ENCODE peak calls at places on chromosomes 4 and X, in ten cellular contexts. B is colonic mucosa, F is MM.1S, W is HFF-Myc, X is coronary artery, S is fibroblast of pulmonary artery, M is mammary epithelial cell, C is esophagus muscularis mucosa, J is AG04449, I is ovary. A is an unnamed sample.
A peak's percentile ranks its signal among the peaks of the same experiment; 100 is the strongest.

GRCh38 chrX:41692162-41692749 is 3.5 kb downstream of the GPR34 start:
- DNase-seq in B (no peak), F (no peak), W (no peak), X (no peak), S (peak; percentile 70), M (no peak), C (no peak), J (peak; percentile 63), I (no peak), A (peak; percentile 54)

GRCh38 chr4:151263455-151263854 is 13.5 kb upstream of the PRSS48 start:
- DNase-seq in B (no peak), F (no peak), W (no peak), X (no peak), S (no peak), M (no peak), C (no peak), J (no peak), I (no peak), A (no peak)

GRCh38 chrX:80282535-80282934 is 137.7 kb upstream of the TENT5D start:
- DNase-seq in B (no peak), F (no peak), W (no peak), X (no peak), S (no peak), M (no peak), C (no peak), J (no peak), I (no peak), A (no peak)

GRCh38 chr4:11105715-11106114 is 323.0 kb downstream of the HS3ST1 start:
- DNase-seq in B (no peak), F (no peak), W (no peak), X (no peak), S (no peak), M (no peak), C (no peak), J (no peak), I (no peak), A (no peak)

GRCh38 chrX:149199734-149200133 is 305.4 kb downstream of the IDS start:
- DNase-seq in B (no peak), F (no peak), W (no peak), X (no peak), S (no peak), M (no peak), C (no peak), J (no peak), I (no peak), A (no peak)

GRCh38 chr4:142331646-142332045 is 514.5 kb downstream of the INPP4B start:
- DNase-seq in B (no peak), F (no peak), W (no peak), X (no peak), S (no peak), M (no peak), C (no peak), J (peak; percentile 85), I (no peak), A (no peak)

GRCh38 chr4:163063891-163064290 is 102.8 kb downstream of the NAF1 start:
- DNase-seq in B (no peak), F (no peak), W (no peak), X (no peak), S (peak; percentile 3), M (peak; percentile 4), C (no peak), J (no peak), I (no peak), A (no peak)

GRCh38 chrX:320126-320783 is 1.7 kb upstream of the GTPBP6 start:
- DNase-seq in B (peak; percentile 45), F (no peak), W (no peak), X (no peak), S (no peak), M (peak; percentile 17), C (no peak), J (no peak), I (no peak), A (no peak)

GRCh38 chr4:113504422-113504821 is 257.1 kb downstream of the CAMK2D start:
- DNase-seq in B (no peak), F (no peak), W (no peak), X (no peak), S (peak; percentile 9), M (no peak), C (no peak), J (no peak), I (no peak), A (no peak)

DNA sequence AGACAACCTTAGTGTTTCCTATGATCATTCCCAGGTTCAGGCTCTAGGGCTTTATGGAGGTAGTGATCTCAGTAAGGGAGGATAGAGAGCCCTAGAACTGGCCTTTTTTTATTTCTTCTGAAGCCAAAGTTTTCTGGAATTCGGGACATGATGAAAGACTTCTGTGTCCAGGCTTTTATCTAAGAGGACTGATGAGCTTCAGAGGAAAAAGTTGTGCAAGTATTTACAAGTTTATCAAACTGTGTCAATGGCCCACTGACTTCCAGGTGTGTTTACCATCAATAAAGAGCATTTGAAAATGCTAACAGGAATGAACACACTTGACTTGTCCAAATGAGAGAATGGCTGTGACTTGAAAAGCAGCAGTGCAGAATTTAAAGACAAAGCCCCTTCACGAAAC is 254.6 kb downstream of the DCTD start:
- DNase-seq in B (no peak), F (no peak), W (no peak), X (no peak), S (no peak), M (no peak), C (no peak), J (no peak), I (no peak), A (no peak)
- TF ChIP-seq CTCF in B (no peak), F (no peak), W (no peak), X (no peak), S (no peak), M (no peak), C (no peak), J (no peak), I (no peak), A (no peak)

GRCh38 chr4:76993787-76994641 is 44.5 kb downstream of the SEPTIN11 start:
- DNase-seq in B (no peak), F (peak; percentile 92), W (no peak), X (no peak), S (no peak), M (no peak), C (no peak), J (no peak), I (no peak), A (no peak)
- H3K4me3 ChIP-seq in B (no peak overlapping the region), F (no peak overlapping the region), W (no peak overlapping the region), X (no peak overlapping the region), S (no peak overlapping the region), M (no peak overlapping the region), C (no peak overlapping the region), J (no peak overlapping the region), I (no peak overlapping the region), A (no peak overlapping the region)

DNA sequence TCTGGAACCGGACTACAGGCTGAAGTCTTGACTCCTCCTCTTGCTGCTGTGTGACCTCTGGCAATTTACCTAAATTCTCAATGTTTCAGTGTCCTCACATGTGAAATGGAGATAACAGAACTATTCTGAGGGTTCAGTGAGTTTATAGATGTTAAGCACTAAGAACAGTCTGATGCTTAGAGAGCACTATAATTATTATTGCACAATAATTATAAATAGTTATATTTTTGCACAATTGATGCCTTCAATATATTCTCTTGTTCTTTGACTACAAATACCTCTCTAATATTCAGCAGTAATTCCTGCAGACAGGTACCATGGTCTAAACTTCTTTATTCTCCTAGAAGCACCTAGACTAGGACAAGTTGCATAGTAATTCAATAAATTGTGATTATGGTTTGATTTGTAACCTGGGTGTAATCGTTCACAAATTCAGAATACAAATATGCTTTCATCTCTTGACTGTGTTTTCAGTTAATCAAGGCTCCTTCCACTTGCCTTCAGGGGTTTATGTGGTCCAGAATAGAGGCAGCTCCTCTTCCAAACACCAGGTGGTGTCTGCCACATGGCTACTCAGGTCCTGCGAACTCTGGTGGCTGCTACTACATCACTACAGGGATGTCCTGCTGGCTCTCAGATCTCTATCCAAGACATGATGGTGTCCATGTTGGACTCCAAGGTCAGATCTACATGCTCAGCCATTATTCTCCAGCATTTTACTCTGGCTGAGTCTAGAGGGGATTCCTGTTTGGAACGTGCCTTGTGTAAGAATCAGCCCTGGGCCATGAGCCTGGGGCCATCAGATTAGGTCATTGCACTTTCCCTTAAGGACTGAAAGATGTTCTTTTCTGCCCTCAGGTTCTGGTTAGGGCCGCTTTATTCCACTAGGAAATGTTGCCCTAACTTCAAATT is 103.4 kb downstream of the QRFPR start:
- DNase-seq in B (no peak), F (peak; percentile 46), W (no peak), X (no peak), S (peak; percentile 12), M (peak; percentile 11), C (no peak), J (no peak), I (no peak), A (no peak)
- TF ChIP-seq CTCF in B (peak; percentile 33), F (peak; percentile 48), W (peak; percentile 38), X (no peak), S (peak; percentile 28), M (peak; percentile 45), C (no peak), J (peak; percentile 15), I (no peak), A (peak; percentile 46)

DNA sequence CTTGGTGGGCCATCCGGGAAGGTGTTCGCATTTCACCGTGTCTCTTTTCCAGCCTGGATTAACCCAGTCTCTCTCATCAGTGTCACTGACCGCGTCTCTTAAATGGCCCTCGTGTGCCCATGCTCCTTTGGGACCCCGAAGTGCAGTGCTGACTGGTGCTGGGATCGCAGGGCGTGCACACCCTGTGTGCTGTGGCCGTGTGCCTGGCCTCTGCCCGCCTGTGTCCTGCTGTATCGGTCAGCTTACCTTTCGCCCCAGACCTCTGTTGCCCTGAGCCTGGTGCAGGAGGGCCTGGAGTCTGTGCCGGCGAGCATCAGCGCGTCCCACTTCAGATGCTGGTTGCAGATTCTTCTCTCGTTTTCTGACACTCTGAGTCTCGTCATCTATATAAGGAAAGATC is 68.3 kb upstream of the HGFAC start:
- DNase-seq in B (no peak), F (no peak), W (no peak), X (no peak), S (no peak), M (no peak), C (no peak), J (no peak), I (no peak), A (no peak)
- H3K4me3 ChIP-seq in B (no peak overlapping the region), F (no peak overlapping the region), W (no peak overlapping the region), X (no peak overlapping the region), S (no peak overlapping the region), M (no peak overlapping the region), C (no peak overlapping the region), J (no peak overlapping the region), I (no peak overlapping the region), A (no peak overlapping the region)

DNA sequence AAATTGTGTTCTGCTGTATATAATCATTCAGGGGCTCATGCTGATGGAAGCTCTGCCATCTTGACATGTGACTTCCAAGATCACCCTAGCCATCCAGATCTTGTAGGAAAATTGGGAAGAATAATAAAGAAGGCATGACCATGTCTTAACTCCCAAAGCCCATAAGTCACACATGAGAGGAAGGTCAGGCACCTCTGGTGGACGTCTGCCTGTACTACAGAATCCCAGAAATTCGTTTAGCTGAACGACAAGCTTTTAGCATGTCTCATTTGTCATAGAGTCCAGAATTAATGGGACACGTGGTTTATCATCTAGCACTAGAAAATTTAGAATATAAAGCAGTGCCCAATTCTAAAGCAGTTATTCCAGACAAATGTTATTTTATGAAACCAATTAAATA is 212.7 kb downstream of the CENPC start:
- DNase-seq in B (no peak), F (peak; percentile 10), W (no peak), X (no peak), S (peak; percentile 3), M (peak; percentile 11), C (no peak), J (no peak), I (no peak), A (no peak)
- TF ChIP-seq CTCF in B (no peak), F (peak; percentile 39), W (no peak), X (no peak), S (peak; percentile 57), M (peak; percentile 63), C (no peak), J (peak; percentile 23), I (no peak), A (peak; percentile 40)